ENCODE peak calls at places on chromosome 13, in five cellular contexts. X is CD4-positive, alpha-beta T cell; W is activated naive CD8-positive, alpha-beta T cell treated with anti-CD3 and anti-CD28 coated beads, Interleukin-2, amount 50 U/mL, for 24 hours; T is upper lobe of right lung; V is activated CD4-positive, alpha-beta T cell treated with anti-CD3 and anti-CD28 coated beads for 24 hours. E is an unnamed sample.
A peak's percentile ranks its signal among the peaks of the same experiment; 100 is the strongest.

GRCh38 chr13:111431241-111431640 is 110.8 kb downstream of the TEX29 start:
- DNase-seq in X (no peak), W (no peak), T (no peak), V (no peak), E (no peak)

GRCh38 chr13:92313382-92313781 is 913.2 kb upstream of the GPC6 start:
- DNase-seq in X (no peak), W (no peak), T (no peak), V (no peak), E (no peak)

GRCh38 chr13:33611016-33611805 is 206.7 kb upstream of the RFC3 start:
- DNase-seq in X (no peak), W (no peak), T (no peak), V (no peak), E (no peak)

GRCh38 chr13:87677334-87678234 is 6.4 kb downstream of the SLITRK5 start:
- DNase-seq in X (peak; percentile 42), W (no peak), T (peak; percentile 71), V (no peak), E (no peak)

GRCh38 chr13:113307491-113307890 is 10.5 kb downstream of the LAMP1 start:
- DNase-seq in X (no peak), W (no peak), T (no peak), V (no peak), E (no peak)

GRCh38 chr13:90084684-90085290 is 1262.7 kb upstream of the MIR17HG start:
- DNase-seq in X (no peak), W (no peak), T (no peak), V (no peak), E (no peak)

GRCh38 chr13:107993239-107993948 is 221.9 kb downstream of the LIG4 start:
- DNase-seq in X (no peak), W (no peak), T (no peak), V (no peak), E (no peak)

GRCh38 chr13:27415116-27415515 is 9.3 kb upstream of the GTF3A start:
- DNase-seq in X (no peak), W (no peak), T (no peak), V (no peak), E (no peak)

GRCh38 chr13:61880576-61881283 is 465.1 kb upstream of the PCDH20 start:
- DNase-seq in X (no peak), W (no peak), T (no peak), V (no peak), E (no peak)

GRCh38 chr13:47087841-47088240 is 191.0 kb upstream of the HTR2A start:
- DNase-seq in X (no peak), W (no peak), T (no peak), V (no peak), E (no peak)

GRCh38 chr13:83121904-83122303 is 760.4 kb downstream of the SLITRK1 start:
- DNase-seq in X (no peak), W (no peak), T (no peak), V (no peak), E (no peak)

GRCh38 chr13:39310961-39311360 is 272.7 kb downstream of the NHLRC3 start:
- DNase-seq in X (no peak), W (no peak), T (no peak), V (no peak), E (no peak)

GRCh38 chr13:113651511-113652403 is 6.2 kb downstream of the ATP4B start:
- DNase-seq in X (no peak), W (no peak), T (peak; percentile 63), V (no peak), E (no peak)

GRCh38 chr13:32476892-32477291 is 49.0 kb upstream of the N4BP2L1 start:
- DNase-seq in X (no peak), W (no peak), T (no peak), V (no peak), E (no peak)

GRCh38 chr13:90272356-90272755 is 1075.1 kb upstream of the MIR17HG start:
- DNase-seq in X (no peak), W (no peak), T (no peak), V (no peak), E (no peak)

GRCh38 chr13:74187564-74187963 is 53.4 kb upstream of the KLF12 start:
- DNase-seq in X (no peak), W (no peak), T (no peak), V (no peak), E (no peak)

GRCh38 chr13:98773053-98773452 is 20.6 kb upstream of the SLC15A1 start:
- DNase-seq in X (no peak), W (no peak), T (no peak), V (no peak), E (no peak)

GRCh38 chr13:108742681-108743080 is 113.3 kb downstream of the MYO16 start:
- DNase-seq in X (no peak), W (no peak), T (no peak), V (no peak), E (no peak)

GRCh38 chr13:75704194-75704941 is 68.2 kb downstream of the LMO7 start:
- DNase-seq in X (no peak), W (no peak), T (no peak), V (no peak), E (no peak)

GRCh38 chr13:34416833-34417425 is 525.1 kb upstream of the NBEA start:
- DNase-seq in X (no peak), W (no peak), T (no peak), V (no peak), E (no peak)

GRCh38 chr13:44385847-44386246 is 12.2 kb downstream of the SERP2 start:
- DNase-seq in X (no peak), W (no peak), T (no peak), V (no peak), E (no peak)

GRCh38 chr13:45149964-45150363 is 29.7 kb downstream of the GTF2F2 start:
- DNase-seq in X (no peak), W (no peak), T (no peak), V (no peak), E (no peak)

GRCh38 chr13:23905766-23906165 is 8.5 kb upstream of the C1QTNF9B start:
- DNase-seq in X (no peak), W (no peak), T (no peak), V (no peak), E (no peak)

E was measured in effector CD8-positive, alpha-beta T cell.